ENCODE peak calls at places on chromosomes 13 and 19, in five cellular contexts. R, I, L, M and P are unnamed samples.

GRCh38 chr13:108326318-108326717 is 56.8 kb downstream of the TNFSF13B start:
- DNase-seq in R (no peak), I (no peak), L (no peak), M (no peak), P (no peak)

GRCh38 chr13:110168999-110169933 is 137.7 kb downstream of the COL4A1 start:
- DNase-seq in R (no peak), I (no peak), L (no peak), M (no peak), P (no peak)

GRCh38 chr19:19185853-19186728 is 5.9 kb downstream of the BORCS8 start:
- DNase-seq in R (peak; percentile 31), I (peak; percentile 54), L (peak; percentile 92), M (peak; percentile 47), P (peak; percentile 56)

GRCh38 chr19:42197375-42197817 is 20.1 kb downstream of the DEDD2 start:
- DNase-seq in R (no peak), I (no peak), L (no peak), M (no peak), P (no peak)

GRCh38 chr13:113351514-113352026 is 12.4 kb downstream of the GRTP1 start:
- DNase-seq in R (no peak), I (no peak), L (no peak), M (no peak), P (no peak)

GRCh38 chr19:2291185-2291751 is 9.3 kb upstream of the PEAK3 start:
- DNase-seq in R (no peak), I (no peak), L (peak; percentile 85), M (no peak), P (peak; percentile 71)

GRCh38 chr13:107238262-107238661 is 670.3 kb upstream of the ARGLU1 start:
- DNase-seq in R (no peak), I (no peak), L (no peak), M (no peak), P (no peak)

GRCh38 chr13:46041335-46041934 is 11.1 kb downstream of the ZC3H13 start:
- DNase-seq in R (peak; percentile 66), I (no peak), L (no peak), M (peak; percentile 2), P (no peak)

GRCh38 chr13:80690208-80690607 is 349.3 kb upstream of the SPRY2 start:
- DNase-seq in R (no peak), I (no peak), L (no peak), M (no peak), P (no peak)

GRCh38 chr13:53191091-53191490 is 162.5 kb downstream of the OLFM4 start:
- DNase-seq in R (peak; percentile 11), I (no peak), L (no peak), M (peak; percentile 27), P (peak; percentile 75)

GRCh38 chr13:29582171-29582570 is 13.3 kb downstream of the SLC7A1 start:
- DNase-seq in R (no peak), I (no peak), L (no peak), M (no peak), P (no peak)

GRCh38 chr19:2048959-2049740 is 1.9 kb downstream of the MKNK2 start:
- DNase-seq in R (no peak), I (peak; percentile 45), L (no peak), M (no peak), P (no peak)

GRCh38 chr19:38079926-38080380 is 144.1 kb downstream of the DPF1 start:
- DNase-seq in R (peak; percentile 95), I (peak; percentile 75), L (no peak), M (no peak), P (no peak)

GRCh38 chr19:20154636-20155035 is 12.4 kb upstream of the ZNF486 start:
- DNase-seq in R (no peak), I (no peak), L (no peak), M (peak; percentile 89), P (no peak)

GRCh38 chr13:79937311-79938243 is 403.3 kb downstream of the SPRY2 start:
- DNase-seq in R (no peak), I (no peak), L (no peak), M (no peak), P (no peak)

GRCh38 chr13:50444726-50445125 is 398.8 kb downstream of the DLEU7 start:
- DNase-seq in R (no peak), I (no peak), L (no peak), M (no peak), P (no peak)

GRCh38 chr19:17289489-17289888 is 7.8 kb downstream of the ANKLE1 start:
- DNase-seq in R (peak; percentile 90), I (peak; percentile 88), L (peak; percentile 92), M (peak; percentile 61), P (peak; percentile 69)

GRCh38 chr13:20415288-20415644 is 110.4 kb downstream of the CRYL1 start:
- DNase-seq in R (no peak), I (no peak), L (no peak), M (no peak), P (no peak)

GRCh38 chr13:38265135-38265497 is 84.5 kb upstream of the UFM1 start:
- DNase-seq in R (no peak), I (no peak), L (no peak), M (no peak), P (no peak)

GRCh38 chr19:6773323-6773931 is 919 bp downstream of the VAV1 start:
- DNase-seq in R (no peak), I (no peak), L (no peak), M (no peak), P (no peak)

GRCh38 chr19:16288544-16288943 is 36.1 kb upstream of the KLF2 start:
- DNase-seq in R (peak; percentile 17), I (peak; percentile 25), L (no peak), M (no peak), P (no peak)

GRCh38 chr19:49589391-49589790 is 1.6 kb upstream of the PRR12 start:
- DNase-seq in R (no peak), I (no peak), L (no peak), M (no peak), P (no peak)

GRCh38 chr19:49590071-49590970 is 661 bp upstream of the PRR12 start:
- DNase-seq in R (peak; percentile 95), I (peak; percentile 98), L (peak; percentile 99), M (peak; percentile 96), P (peak; percentile 97)

GRCh38 chr19:49592486-49593232 is 1.7 kb downstream of the PRR12 start:
- DNase-seq in R (no peak), I (peak; percentile 50), L (no peak), M (no peak), P (no peak)

GRCh38 chr19:49591731-49592485 is 926 bp downstream of the PRR12 start:
- DNase-seq in R (peak; percentile 26), I (peak; percentile 66), L (peak; percentile 79), M (peak; percentile 21), P (no peak)

GRCh38 chr19:49590971-49591730 is at the start of gene PRR12:
- DNase-seq in R (peak; percentile 67), I (peak; percentile 84), L (peak; percentile 77), M (peak; percentile 26), P (peak; percentile 73)
- H2AK5ac ChIP-seq in R (peak within 1 kb of the TSS; percentile 80), I (peak within 1 kb of the TSS; percentile 54), L (peak within 1 kb of the TSS; percentile 97), M (peak within 1 kb of the TSS; percentile 100), P (peak within 1 kb of the TSS; percentile 100)

GRCh38 chr19:47379398-47379938 is 30.4 kb downstream of the DHX34 start:
- DNase-seq in R (no peak), I (no peak), L (no peak), M (no peak), P (no peak)
- H3K36me3 ChIP-seq in R (peaks cover 68% of the 10 kb centered on the region), I (peaks cover 74% of the 10 kb centered on the region), L (peaks cover 31% of the 10 kb centered on the region), M (peaks cover 75% of the 10 kb centered on the region), P (peaks cover 54% of the 10 kb centered on the region)

DNA sequence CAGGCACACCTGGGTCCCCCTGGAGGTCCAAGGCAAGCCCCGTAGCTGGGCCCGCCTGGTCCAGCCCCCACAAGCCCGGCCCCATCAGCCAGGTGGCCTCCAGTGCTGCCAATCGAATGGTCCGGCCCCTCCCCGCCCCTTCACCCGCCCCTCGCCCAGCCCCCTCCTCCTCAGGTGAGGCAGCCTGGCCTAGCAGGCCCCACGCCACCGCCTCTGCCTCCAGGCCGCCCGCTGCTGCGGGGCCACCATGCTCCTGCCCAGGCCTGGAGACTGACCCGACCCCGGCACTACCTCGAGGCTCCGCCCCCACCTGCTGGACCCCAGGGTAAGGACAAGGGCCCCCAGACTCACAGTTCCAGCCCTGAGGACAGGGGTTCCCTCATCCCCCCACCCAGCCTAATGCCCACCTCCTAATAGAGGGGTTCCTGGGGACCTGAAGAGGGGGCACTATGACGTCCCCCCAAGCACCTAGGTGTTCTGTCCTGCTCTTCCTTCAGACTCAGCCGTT is at the start of gene HPN:
- DNase-seq in R (no peak), I (no peak), L (peak; percentile 86), M (no peak), P (no peak)
- H3K14ac ChIP-seq in R (no peak within 1 kb of the TSS), I (peak within 1 kb of the TSS; percentile 26), L (no peak within 1 kb of the TSS), M (peak within 1 kb of the TSS; percentile 82), P (no peak within 1 kb of the TSS)

GRCh38 chr13:40275155-40275554 is 391.3 kb downstream of the FOXO1 start:
- DNase-seq in R (no peak), I (no peak), L (no peak), M (no peak), P (no peak)
- H2AK5ac ChIP-seq in R (no peak overlapping the region), I (peak overlapping the region; percentile 0), L (no peak overlapping the region), M (peak overlapping the region; percentile 13), P (no peak overlapping the region)

DNA sequence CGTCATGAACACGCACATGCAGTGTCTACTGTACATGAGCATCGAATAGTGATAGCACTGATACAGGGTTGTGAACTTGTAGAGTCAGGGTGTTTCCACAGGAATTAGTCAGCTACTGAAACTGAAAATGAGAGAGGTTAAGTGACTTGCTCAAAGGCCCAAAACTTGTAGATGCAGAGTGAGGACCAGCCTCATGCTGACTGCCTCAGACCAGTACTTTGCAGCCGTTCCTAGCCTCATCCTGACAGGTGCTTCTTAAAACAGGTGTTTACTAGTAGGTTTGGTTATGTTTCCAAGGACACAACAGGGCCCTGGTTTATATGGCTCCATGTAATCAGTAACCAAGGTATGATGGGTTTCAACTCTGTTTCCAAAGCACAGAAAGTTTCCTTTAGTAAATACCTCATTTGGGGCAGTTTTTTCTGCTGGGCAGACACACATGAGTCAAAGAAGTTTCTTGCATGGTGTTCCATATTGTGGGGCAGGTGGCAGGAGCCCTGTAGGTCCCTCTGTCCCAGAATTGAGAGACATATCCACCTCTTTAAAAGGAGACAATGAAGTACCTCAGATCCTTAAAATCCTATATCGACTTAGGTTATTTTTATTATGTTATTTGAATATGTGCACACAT is 16.0 kb downstream of the FGF9 start:
- DNase-seq in R (no peak), I (no peak), L (no peak), M (no peak), P (no peak)
- H3K36me3 ChIP-seq in R (peaks cover 2% of the 10 kb centered on the region), I (no peaks in the 10 kb centered on the region), L (no peaks in the 10 kb centered on the region), M (no peaks in the 10 kb centered on the region), P (peaks cover 63% of the 10 kb centered on the region)

GRCh38 chr19:52190679-52191293 is 934 bp downstream of the PPP2R1A start:
- DNase-seq in R (peak; percentile 46), I (peak; percentile 56), L (peak; percentile 45), M (peak; percentile 30), P (peak; percentile 27)
- H3K14ac ChIP-seq in R (peak overlapping the region; percentile 97), I (peak overlapping the region; percentile 79), L (peak overlapping the region; percentile 67), M (peak overlapping the region; percentile 91), P (no peak overlapping the region)

GRCh38 chr19:790971-791604 is 6.2 kb upstream of the PTBP1 start:
- DNase-seq in R (no peak), I (no peak), L (no peak), M (no peak), P (no peak)
- H2AK5ac ChIP-seq in R (no peak overlapping the region), I (no peak overlapping the region), L (peak overlapping the region; percentile 96), M (peak overlapping the region; percentile 10), P (peak overlapping the region; percentile 89)

DNA sequence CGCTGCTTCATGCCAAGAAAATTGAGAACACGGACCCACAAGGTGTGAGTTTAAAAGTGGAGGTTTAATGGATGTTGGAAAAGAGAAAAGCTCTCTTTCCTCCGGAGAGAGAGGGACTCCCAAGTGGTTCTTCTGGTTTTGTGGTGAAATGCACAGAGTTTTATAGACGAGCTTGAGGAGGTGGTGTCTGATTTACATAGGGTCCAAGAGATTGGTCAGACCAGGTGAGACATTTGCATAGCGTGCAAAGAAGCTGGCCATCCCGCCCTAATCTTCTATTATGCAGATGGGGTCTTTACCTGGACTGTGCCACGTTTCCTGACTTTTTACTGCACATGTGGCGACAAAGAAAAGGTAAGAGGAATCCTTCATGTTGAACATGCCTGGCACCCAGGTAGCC is 236.4 kb upstream of the PCDH9 start:
- DNase-seq in R (no peak), I (no peak), L (no peak), M (no peak), P (no peak)
- H3K36me3 ChIP-seq in R (no peaks in the 10 kb centered on the region), I (no peaks in the 10 kb centered on the region), L (no peaks in the 10 kb centered on the region), M (no peaks in the 10 kb centered on the region), P (no peaks in the 10 kb centered on the region)